ENCODE peak calls at places on chromosomes 11 and 22, in six cellular contexts. V, I, F, R, C and P are unnamed samples. For H3K9me3, the result is how much of the 10 kb centered on the place peaks cover.

GRCh38 chr11:80473562-80473961 is 1032.7 kb upstream of the TENM4 start:
- DNase-seq in V (no peak), I (no peak), F (no peak), R (no peak), C (no peak), P (no peak)

GRCh38 chr11:18775492-18776292 is 15.9 kb downstream of the PTPN5 start:
- DNase-seq in V (peak), I (no peak), F (peak), R (peak), C (no peak), P (peak)

GRCh38 chr11:127493330-127493729 is 492.8 kb upstream of the KIRREL3 start:
- DNase-seq in V (no peak), I (peak), F (no peak), R (no peak), C (no peak), P (no peak)

GRCh38 chr22:42769574-42770447 is 49.1 kb upstream of the A4GALT start:
- DNase-seq in V (no peak), I (no peak), F (peak), R (peak), C (no peak), P (peak)

GRCh38 chr11:126410649-126411048 is 55.2 kb downstream of the ST3GAL4 start:
- DNase-seq in V (no peak), I (no peak), F (no peak), R (peak), C (no peak), P (peak)

GRCh38 chr22:22558071-22558971 is 744 bp downstream of the PRAME start:
- DNase-seq in V (peak), I (no peak), F (no peak), R (no peak), C (no peak), P (no peak)

GRCh38 chr22:29375436-29376076 is 12.8 kb downstream of the AP1B1 start:
- DNase-seq in V (no peak), I (no peak), F (no peak), R (no peak), C (peak), P (no peak)

GRCh38 chr11:69948256-69949141 is 129.3 kb upstream of the FGF3 start:
- DNase-seq in V (peak), I (no peak), F (no peak), R (no peak), C (no peak), P (no peak)

GRCh38 chr22:48889887-48890692 is 937.6 kb downstream of the BRD1 start:
- DNase-seq in V (no peak), I (no peak), F (peak), R (no peak), C (no peak), P (no peak)

GRCh38 chr22:40180403-40180802 is 2.7 kb downstream of the TNRC6B start:
- DNase-seq in V (no peak), I (no peak), F (no peak), R (no peak), C (no peak), P (no peak)

GRCh38 chr22:40181323-40181722 is 3.6 kb downstream of the TNRC6B start:
- DNase-seq in V (no peak), I (no peak), F (no peak), R (no peak), C (no peak), P (no peak)

GRCh38 chr22:40179535-40179934 is 1.8 kb downstream of the TNRC6B start:
- DNase-seq in V (no peak), I (no peak), F (no peak), R (no peak), C (no peak), P (no peak)

GRCh38 chr22:40183029-40183581 is 5.4 kb downstream of the TNRC6B start:
- DNase-seq in V (no peak), I (no peak), F (peak), R (no peak), C (no peak), P (no peak)

DNA sequence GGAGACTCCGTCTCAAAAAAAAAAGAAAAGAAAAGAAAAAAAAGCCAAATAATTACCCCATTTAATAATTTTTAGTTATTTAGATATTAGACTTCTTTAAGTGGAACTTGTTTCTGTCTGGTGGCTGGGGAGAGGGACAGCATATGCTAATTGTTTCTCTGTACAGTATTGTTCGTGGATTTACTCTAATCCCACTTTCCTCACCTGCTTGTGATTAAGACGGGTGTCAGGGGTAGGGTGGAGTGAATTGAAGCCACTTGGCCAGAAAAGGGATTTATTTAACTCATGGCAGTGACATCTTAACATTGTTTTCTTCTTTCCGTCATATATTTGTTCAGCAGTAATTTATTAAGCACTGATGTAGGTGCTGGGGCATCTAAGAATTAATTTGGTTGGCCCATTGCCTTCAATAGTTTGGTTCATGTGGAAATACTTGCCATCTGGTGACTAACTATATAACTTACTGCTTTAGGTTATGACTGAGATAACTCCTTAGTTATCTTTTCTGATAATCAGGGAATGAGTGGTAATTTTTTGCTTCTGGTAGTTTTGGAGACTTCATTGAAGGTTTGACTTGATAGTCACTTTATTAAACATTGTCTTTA is 4.6 kb downstream of the TNRC6B start:
- DNase-seq in V (no peak), I (no peak), F (no peak), R (no peak), C (no peak), P (no peak)
- H3K27ac ChIP-seq in V (no peak), I (peak), F (peak), R (no peak), C (peak), P (peak)

GRCh38 chr11:64207247-64208085 is 945 bp downstream of the FERMT3 start:
- DNase-seq in V (no peak), I (no peak), F (peak), R (no peak), C (no peak), P (peak)
- TF ChIP-seq POLR2A in V (no peak), I (no peak), F (peak), R (no peak), C (no peak), P (no peak)

GRCh38 chr11:42161886-42162285 is 702.4 kb upstream of the LRRC4C start:
- DNase-seq in V (no peak), I (no peak), F (no peak), R (no peak), C (no peak), P (no peak)
- H3K9me3 ChIP-seq in V (under half), I (under half), F (under half), R (under half), C (under half), P (under half)

GRCh38 chr22:27867114-27867957 is 51.7 kb downstream of the PITPNB start:
- DNase-seq in V (no peak), I (no peak), F (no peak), R (no peak), C (no peak), P (no peak)
- H3K27ac ChIP-seq in V (peak), I (peak), F (no peak), R (peak), C (peak), P (peak)

DNA sequence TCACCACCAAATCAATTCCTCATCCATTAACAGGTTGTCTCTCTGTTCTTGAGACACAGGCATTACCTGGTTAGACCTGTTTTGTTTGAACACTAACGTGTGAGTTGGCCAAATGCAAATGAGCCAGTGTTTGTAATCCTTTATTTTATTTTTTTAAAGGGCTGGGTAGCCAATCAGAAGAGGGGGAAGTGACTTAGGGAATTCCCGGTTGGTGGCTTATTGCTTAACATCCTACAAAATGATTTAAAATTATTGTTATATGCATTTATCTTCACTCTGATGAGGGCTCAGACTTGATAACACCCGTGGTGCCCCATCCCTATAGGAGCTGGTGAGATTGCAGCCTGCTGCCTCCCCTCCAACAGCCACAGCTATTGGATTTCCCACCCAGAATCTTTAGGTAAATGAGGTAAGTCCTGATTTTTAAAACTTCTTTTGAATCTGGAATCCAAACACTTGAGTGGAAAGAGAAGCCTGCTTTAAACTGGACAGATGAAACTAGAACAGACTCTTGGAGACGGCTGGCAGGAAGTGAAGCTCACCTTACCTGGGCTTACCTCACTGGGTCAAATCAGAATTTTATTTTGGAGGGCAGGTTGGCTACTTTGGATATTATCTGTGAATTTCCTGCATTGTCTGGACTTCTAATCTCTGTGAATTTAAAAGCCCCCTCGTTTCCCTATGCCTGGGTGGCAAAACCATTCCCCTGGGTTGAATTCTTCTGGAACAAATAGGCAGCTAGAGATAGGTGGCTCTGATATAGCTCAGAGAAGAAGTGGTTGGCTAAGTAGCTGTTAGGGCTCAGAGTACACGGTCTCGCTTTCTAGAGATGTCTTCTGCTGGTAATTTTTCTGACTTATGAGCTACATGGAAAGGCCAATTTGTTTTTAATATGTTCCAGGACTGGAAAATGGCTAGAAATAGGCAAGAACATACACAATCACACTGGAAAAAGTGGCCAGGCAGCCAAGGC is at the start of gene EHF:
- DNase-seq in V (no peak), I (no peak), F (peak), R (no peak), C (no peak), P (no peak)
- TF ChIP-seq POLR2A in V (no peak), I (no peak), F (peak), R (no peak), C (no peak), P (no peak)

DNA sequence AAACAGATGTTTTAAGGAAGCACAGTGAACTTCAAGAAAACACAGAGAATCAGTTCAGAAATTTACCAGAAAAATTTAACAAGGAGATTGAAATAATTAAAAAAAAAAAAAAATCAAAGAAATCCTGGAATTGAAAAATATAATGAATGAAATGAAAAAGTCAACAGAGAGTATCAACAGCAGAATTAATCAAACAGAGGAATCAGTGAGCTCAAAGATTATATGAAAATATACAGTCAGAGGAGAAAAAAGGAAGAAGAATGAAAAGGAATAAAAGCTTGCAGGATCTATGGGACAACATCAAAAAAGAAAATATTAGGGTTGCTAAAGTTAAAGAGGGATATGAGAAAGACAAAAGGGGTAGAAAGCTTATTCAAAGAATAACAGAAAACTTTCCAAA is 82.3 kb downstream of the XRRA1 start:
- DNase-seq in V (no peak), I (no peak), F (no peak), R (no peak), C (no peak), P (no peak)
- H3K9me3 ChIP-seq in V (under half), I (under half), F (half or more), R (half or more), C (half or more), P (half or more)

DNA sequence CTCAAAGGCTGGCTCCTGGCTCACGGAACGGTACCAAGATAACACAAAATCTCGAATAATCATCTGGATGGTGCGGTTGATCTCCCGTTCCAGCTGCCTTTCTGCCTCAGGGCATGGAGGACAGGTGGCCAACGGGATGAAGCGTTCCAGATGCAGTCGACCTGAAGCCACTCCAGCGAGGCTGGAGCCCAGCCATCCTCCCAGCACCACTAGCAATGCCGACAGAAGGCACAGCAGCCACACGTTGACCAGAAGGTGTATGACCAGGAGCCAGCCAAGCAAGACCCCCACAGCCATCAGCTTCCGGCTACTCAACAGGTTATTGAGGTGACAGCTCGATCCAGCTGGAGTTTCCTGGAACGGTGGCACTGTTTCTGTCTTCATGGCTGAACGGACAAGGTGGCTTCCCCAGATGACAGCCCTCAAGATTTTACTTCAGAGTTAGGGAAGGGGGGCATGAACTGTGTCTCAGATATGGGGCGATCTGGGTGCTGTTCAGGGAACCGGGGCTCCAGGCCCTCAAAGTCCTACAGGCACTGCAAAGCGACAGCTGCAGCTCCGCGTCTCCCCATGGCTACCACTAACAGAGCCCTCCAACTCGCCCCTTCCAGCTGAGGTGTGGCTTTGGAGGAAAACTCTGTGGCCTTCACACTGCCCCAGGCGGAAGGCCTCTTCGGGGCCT is 582 bp downstream of the SNX19 start:
- DNase-seq in V (no peak), I (no peak), F (no peak), R (no peak), C (no peak), P (no peak)
- H3K27ac ChIP-seq in V (peak), I (peak), F (peak), R (peak), C (peak), P (peak)

GRCh38 chr11:115497303-115497702 is 6.9 kb downstream of the CADM1 start:
- DNase-seq in V (no peak), I (no peak), F (no peak), R (no peak), C (no peak), P (no peak)

GRCh38 chr11:115493905-115494304 is 10.3 kb downstream of the CADM1 start:
- DNase-seq in V (no peak), I (no peak), F (no peak), R (no peak), C (no peak), P (no peak)

GRCh38 chr11:115489466-115489865 is 14.7 kb downstream of the CADM1 start:
- DNase-seq in V (no peak), I (no peak), F (no peak), R (no peak), C (no peak), P (no peak)

GRCh38 chr11:115496892-115497291 is 7.3 kb downstream of the CADM1 start:
- DNase-seq in V (no peak), I (no peak), F (no peak), R (no peak), C (no peak), P (no peak)

DNA sequence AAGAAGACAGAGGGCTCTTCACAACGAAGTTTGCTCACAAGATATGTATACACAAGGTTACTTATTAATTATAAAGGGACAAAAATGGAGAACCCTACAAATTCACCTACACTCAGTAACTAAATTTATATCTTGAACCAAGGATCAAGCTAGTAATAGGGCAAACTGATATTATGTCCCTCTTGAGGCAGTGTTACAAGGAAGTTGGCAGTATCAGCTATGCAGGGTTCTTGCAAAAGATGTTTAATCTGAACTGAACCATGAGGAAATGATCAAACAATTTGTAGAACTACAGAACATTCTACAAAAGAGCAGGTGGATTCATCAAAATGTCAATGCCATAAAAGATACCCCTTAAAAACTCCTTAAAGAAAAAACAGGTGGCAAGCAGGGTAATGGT is 10.7 kb downstream of the CADM1 start:
- DNase-seq in V (no peak), I (no peak), F (no peak), R (no peak), C (no peak), P (no peak)
- TF ChIP-seq POLR2A in V (no peak), I (no peak), F (no peak), R (no peak), C (no peak), P (no peak)